ENCODE peak calls at places on chromosomes 5 and 9, in six cellular contexts. W is GM23338, K is HCT116, L is mammary epithelial cell, Z is SK-N-SH, Y is IMR-90. V is an unnamed sample.
A peak's percentile ranks its signal among the peaks of the same experiment; 100 is the strongest.

GRCh38 chr5:69418559-69418958 is 3.6 kb downstream of the MARVELD2 start:
- DNase-seq in L (no peak), Z (no peak), K (no peak), Y (no peak), W (no peak), V (no peak)

GRCh38 chr9:13278023-13278367 is 1.5 kb downstream of the MPDZ start:
- DNase-seq in Y (peak; percentile 67), K (no peak), L (no peak), W (no peak), Z (no peak), V (peak; percentile 35)

GRCh38 chr9:104027295-104027694 is 66.8 kb upstream of the SMC2 start:
- DNase-seq in Z (no peak), W (no peak), L (no peak), Y (no peak), K (no peak), V (no peak)

GRCh38 chr5:158739941-158740340 is 359.8 kb downstream of the EBF1 start:
- DNase-seq in W (no peak), Z (no peak), L (no peak), Y (no peak), K (no peak), V (no peak)

GRCh38 chr9:102867488-102867887 is 127.6 kb upstream of the CYLC2 start:
- DNase-seq in Y (no peak), L (peak; percentile 2), Z (no peak), W (no peak), K (no peak), V (no peak)

GRCh38 chr5:76701298-76701697 is 14.6 kb upstream of the F2R start:
- DNase-seq in Y (peak; percentile 92), W (no peak), Z (no peak), K (no peak), L (peak; percentile 97), V (peak; percentile 91)

GRCh38 chr9:134963546-134963945 is 45.8 kb upstream of the FCN1 start:
- DNase-seq in L (no peak), Z (no peak), W (no peak), K (no peak), Y (no peak), V (no peak)

GRCh38 chr9:133848471-133848870 is 110.3 kb upstream of the SARDH start:
- DNase-seq in W (no peak), L (no peak), Y (no peak), Z (no peak), K (no peak), V (no peak)

GRCh38 chr5:133129192-133129748 is 77.5 kb downstream of the HSPA4 start:
- DNase-seq in W (no peak), Z (peak; percentile 70), K (no peak), L (no peak), Y (no peak), V (no peak)

GRCh38 chr9:107847977-107848376 is 358.4 kb upstream of the KLF4 start:
- DNase-seq in W (no peak), K (no peak), Y (peak; percentile 34), L (peak; percentile 41), Z (no peak), V (peak; percentile 30)

GRCh38 chr9:116247791-116248343 is 94.3 kb downstream of the PAPPA start:
- DNase-seq in Y (no peak), Z (no peak), L (no peak), K (no peak), W (no peak), V (no peak)

GRCh38 chr5:7926296-7926695 is 57.3 kb downstream of the MTRR start:
- DNase-seq in Z (no peak), Y (peak; percentile 99), W (no peak), K (no peak), L (peak; percentile 24), V (peak; percentile 78)

GRCh38 chr5:16807475-16807874 is 128.6 kb downstream of the MYO10 start:
- DNase-seq in K (no peak), Y (no peak), W (no peak), L (no peak), Z (no peak), V (peak; percentile 22)
- H3K4me3 ChIP-seq in K (no peak overlapping the region), Y (no peak overlapping the region), W (no peak overlapping the region), L (no peak overlapping the region), Z (no peak overlapping the region), V (no peak overlapping the region)

DNA sequence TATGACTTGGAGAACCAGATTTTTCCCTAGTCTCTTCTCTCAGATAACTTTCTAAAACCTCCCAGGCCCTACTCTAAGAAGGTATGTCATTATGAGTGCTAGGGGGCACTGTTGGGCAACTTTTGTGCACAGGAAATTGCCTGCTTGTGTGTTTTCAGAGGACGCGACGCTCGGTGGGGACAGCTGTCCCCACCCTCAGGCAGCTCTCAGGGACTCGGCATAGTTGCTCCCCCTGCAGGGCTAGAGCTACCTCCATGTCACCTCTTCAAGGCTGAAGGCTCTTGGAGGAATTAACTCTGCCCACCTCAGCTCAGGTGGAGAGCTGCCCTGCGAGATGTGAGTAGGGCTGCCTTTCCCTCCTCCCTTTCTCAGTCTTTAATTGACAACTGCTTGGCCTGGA is 10.2 kb upstream of the TIFAB start:
- DNase-seq in Z (peak; percentile 68), L (peak; percentile 41), Y (peak; percentile 42), W (peak; percentile 97), K (peak; percentile 90), V (peak; percentile 45)
- H2AFZ ChIP-seq in Z (no peak overlapping the region), L (peak overlapping the region; percentile 37), Y (peak overlapping the region; percentile 32), W (no peak overlapping the region), K (no peak overlapping the region), V (no peak overlapping the region)

GRCh38 chr9:25205285-25205684 is 473.0 kb downstream of the TUSC1 start:
- DNase-seq in Z (no peak), Y (no peak), K (no peak), W (peak; percentile 57), L (no peak), V (no peak)

GRCh38 chr9:25207402-25207801 is 470.8 kb downstream of the TUSC1 start:
- DNase-seq in Z (no peak), Y (no peak), L (no peak), K (no peak), W (no peak), V (no peak)

GRCh38 chr9:25206027-25206426 is 472.2 kb downstream of the TUSC1 start:
- DNase-seq in Y (no peak), Z (no peak), W (no peak), L (no peak), K (no peak), V (no peak)
- H3K4me3 ChIP-seq in Y (no peak overlapping the region), Z (no peak overlapping the region), W (peak overlapping the region; percentile 7), L (no peak overlapping the region), K (no peak overlapping the region), V (no peak overlapping the region)

GRCh38 chr5:40453689-40454088 is 226.0 kb upstream of the PTGER4 start:
- DNase-seq in L (no peak), Z (no peak), W (no peak), Y (no peak), K (no peak), V (no peak)
- H2AFZ ChIP-seq in L (no peak overlapping the region), Z (no peak overlapping the region), W (no peak overlapping the region), Y (no peak overlapping the region), K (no peak overlapping the region), V (no peak overlapping the region)

DNA sequence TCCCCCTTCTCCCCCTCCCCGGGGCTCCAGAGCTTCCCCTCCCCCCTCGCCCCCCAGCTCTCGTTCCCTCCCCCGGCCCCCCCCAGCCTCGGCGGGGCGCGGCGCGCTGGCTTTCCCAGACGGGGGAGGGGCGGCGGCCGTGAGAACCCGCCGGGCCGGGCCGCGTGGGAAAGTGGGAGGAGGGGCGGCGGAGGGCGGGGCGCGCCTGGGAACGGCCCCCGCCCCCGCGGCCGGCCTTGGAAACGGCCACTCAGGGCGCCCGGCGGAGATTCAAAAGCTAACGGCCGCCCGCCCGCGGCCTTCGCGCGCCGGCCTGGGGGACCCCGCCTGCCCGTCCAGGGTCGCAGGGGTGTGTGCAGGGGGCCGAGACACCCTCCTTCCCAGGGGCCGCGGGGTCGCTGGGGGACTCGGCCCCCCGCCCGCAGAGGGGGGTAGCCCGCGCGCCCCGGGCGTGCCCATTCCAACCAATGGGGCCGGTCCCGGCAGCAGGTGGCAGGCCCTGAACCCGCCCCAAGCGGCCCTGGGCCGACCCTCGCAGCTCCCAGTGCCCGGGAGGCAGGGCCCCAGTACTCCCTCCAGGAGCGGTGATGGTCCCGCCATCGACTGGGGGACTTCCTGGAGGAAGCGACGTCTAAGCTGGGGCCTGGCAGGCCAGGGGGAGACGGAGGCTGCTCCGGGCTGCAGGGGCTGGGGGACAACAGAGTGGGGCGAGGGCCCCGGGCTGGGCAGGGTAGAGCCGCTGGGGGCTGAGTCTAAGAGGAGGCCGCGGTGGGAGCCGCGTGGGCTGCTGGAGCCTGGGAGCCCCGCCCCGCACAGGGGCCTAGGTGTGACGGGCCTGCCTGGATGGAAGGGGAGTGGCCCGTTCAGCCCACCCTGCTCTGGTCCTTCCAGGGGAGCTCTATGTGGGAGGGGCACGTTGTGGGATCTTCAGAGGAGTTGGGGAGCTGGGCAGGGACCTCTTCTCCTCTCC is 14.2 kb upstream of the NRARP start:
- DNase-seq in Z (peak; percentile 94), W (peak; percentile 74), Y (no peak), L (peak; percentile 32), K (no peak), V (no peak)
- H3K4me3 ChIP-seq in Z (no peak overlapping the region), W (peak overlapping the region; percentile 52), Y (no peak overlapping the region), L (no peak overlapping the region), K (peak overlapping the region; percentile 43), V (no peak overlapping the region)

GRCh38 chr9:68551191-68551590 is 10.5 kb upstream of the TMEM252 start:
- DNase-seq in L (no peak), W (no peak), Y (no peak), Z (no peak), K (no peak), V (no peak)

GRCh38 chr9:68552700-68553099 is 12.0 kb upstream of the TMEM252 start:
- DNase-seq in W (no peak), K (no peak), Z (no peak), L (peak; percentile 16), Y (peak; percentile 93), V (peak; percentile 92)

GRCh38 chr9:68560131-68560844 is 19.6 kb upstream of the TMEM252 start:
- DNase-seq in Y (peak; percentile 84), L (no peak), K (peak; percentile 19), W (peak; percentile 85), Z (peak; percentile 21), V (peak; percentile 96)

DNA sequence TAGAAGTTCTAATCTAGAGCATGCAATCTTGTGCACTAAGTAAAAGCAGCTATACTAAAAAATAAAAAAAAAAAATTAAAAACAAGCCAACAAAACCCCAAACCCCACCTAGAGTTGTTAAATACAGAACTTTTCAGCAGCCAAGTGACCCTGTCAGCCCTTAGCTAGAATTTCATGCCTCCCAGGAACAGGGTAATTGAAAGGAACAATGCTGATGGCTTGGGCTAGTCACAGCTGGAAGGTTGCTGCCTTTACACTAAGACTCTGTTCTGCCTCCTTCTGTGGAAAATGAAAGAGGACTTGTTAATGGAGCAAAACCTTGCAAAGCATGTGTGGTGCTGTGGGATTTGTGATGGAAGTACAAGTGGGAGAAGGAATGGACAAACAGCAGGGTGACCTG is 14.7 kb upstream of the TMEM252 start:
- DNase-seq in Y (no peak), K (no peak), L (no peak), W (no peak), Z (no peak), V (no peak)
- H2AFZ ChIP-seq in Y (no peak overlapping the region), K (no peak overlapping the region), L (no peak overlapping the region), W (peak overlapping the region; percentile 72), Z (no peak overlapping the region), V (no peak overlapping the region)

V was measured in fibroblast of lung.